ENCODE peak calls at places on chromosomes 3 and 15, in eight cellular contexts. G is mucosa of descending colon; O is T-cell; C is NCI-H1092 treated with DMSO at 0.1 percent for 48 hours; P is NCI-H2227 treated with DMSO at 0.1 percent for 48 hours; U is GM23338; T is T47D; A is stimulated activated CD8-positive, alpha-beta memory T cell treated with anti-CD3 and anti-CD28 coated beads, Interleukin-4, amount 100 ng/mL, for 1 hour. Q is an unnamed sample.

GRCh38 chr15:99340347-99340746 is 89.1 kb downstream of the LRRC28 start:
- DNase-seq in G (no peak), O (no peak), C (no peak), P (no peak), U (no peak), T (no peak), A (no peak), Q (no peak)

GRCh38 chr3:140223631-140224030 is 288.6 kb downstream of the CLSTN2 start:
- DNase-seq in G (no peak), O (no peak), C (no peak), P (no peak), U (no peak), T (no peak), A (no peak), Q (no peak)

GRCh38 chr15:80934761-80935221 is 54.8 kb downstream of the MESD start:
- DNase-seq in G (no peak), O (no peak), C (no peak), P (no peak), U (peak; percentile 59), T (no peak), A (no peak), Q (peak; percentile 97)

GRCh38 chr3:64939747-64940450 is 252.1 kb upstream of the ADAMTS9 start:
- DNase-seq in G (peak; percentile 30), O (no peak), C (no peak), P (no peak), U (no peak), T (no peak), A (no peak), Q (no peak)

GRCh38 chr15:36605626-36606263 is 26.3 kb downstream of the CDIN1 start:
- DNase-seq in G (no peak), O (no peak), C (peak; percentile 0), P (no peak), U (no peak), T (no peak), A (no peak), Q (no peak)

GRCh38 chr15:41429003-41429890 is 12.4 kb downstream of the RTF1 start:
- DNase-seq in G (peak; percentile 41), O (no peak), C (no peak), P (no peak), U (no peak), T (no peak), A (no peak), Q (no peak)

GRCh38 chr15:77406846-77407245 is 13.1 kb downstream of the PEAK1 start:
- DNase-seq in G (no peak), O (no peak), C (no peak), P (no peak), U (no peak), T (no peak), A (no peak), Q (no peak)

GRCh38 chr3:72797773-72798543 is 50.3 kb downstream of the SHQ1 start:
- DNase-seq in G (peak; percentile 30), O (no peak), C (peak; percentile 93), P (peak; percentile 65), U (peak; percentile 45), T (no peak), A (no peak), Q (peak; percentile 59)

GRCh38 chr3:30548605-30549004 is 57.8 kb upstream of the TGFBR2 start:
- DNase-seq in G (no peak), O (no peak), C (no peak), P (no peak), U (peak; percentile 59), T (no peak), A (no peak), Q (peak; percentile 44)

GRCh38 chr3:46848271-46849097 is 14.8 kb downstream of the MYL3 start:
- DNase-seq in G (no peak), O (no peak), C (no peak), P (no peak), U (peak; percentile 87), T (no peak), A (no peak), Q (peak; percentile 93)

GRCh38 chr15:69044899-69045298 is 30.4 kb downstream of the NOX5 start:
- DNase-seq in G (no peak), O (no peak), C (no peak), P (no peak), U (no peak), T (no peak), A (no peak), Q (peak; percentile 84)

GRCh38 chr3:89025185-89025584 is 82.2 kb upstream of the EPHA3 start:
- DNase-seq in G (no peak), O (no peak), C (no peak), P (no peak), U (no peak), T (no peak), A (no peak), Q (no peak)

GRCh38 chr3:170751083-170751893 is 118.7 kb downstream of the RPL22L1 start:
- DNase-seq in G (no peak), O (no peak), C (no peak), P (no peak), U (no peak), T (peak; percentile 37), A (no peak), Q (peak; percentile 40)

GRCh38 chr3:52707585-52707984 is 1.7 kb downstream of the SPCS1 start:
- DNase-seq in G (no peak), O (no peak), C (no peak), P (no peak), U (no peak), T (no peak), A (no peak), Q (no peak)

GRCh38 chr15:101126618-101127502 is 125.0 kb downstream of the CHSY1 start:
- DNase-seq in G (no peak), O (no peak), C (no peak), P (peak; percentile 71), U (no peak), T (no peak), A (no peak), Q (peak; percentile 59)

GRCh38 chr15:26294062-26294689 is 431.0 kb upstream of the ATP10A start:
- DNase-seq in G (no peak), O (no peak), C (peak; percentile 86), P (no peak), U (peak; percentile 73), T (no peak), A (no peak), Q (peak; percentile 85)

GRCh38 chr3:180680097-180680430 is 775 bp upstream of the CCDC39 start:
- DNase-seq in G (no peak), O (no peak), C (peak; percentile 59), P (peak; percentile 89), U (peak; percentile 71), T (no peak), A (no peak), Q (peak; percentile 75)

GRCh38 chr3:126666600-126667528 is 11.9 kb upstream of the TXNRD3 start:
- DNase-seq in G (no peak), O (no peak), C (no peak), P (no peak), U (no peak), T (no peak), A (no peak), Q (no peak)

GRCh38 chr15:61839541-61839940 is 220.7 kb downstream of the VPS13C start:
- DNase-seq in G (no peak), O (no peak), C (no peak), P (no peak), U (no peak), T (no peak), A (no peak), Q (no peak)

GRCh38 chr3:178369811-178370210 is 166.4 kb upstream of the KCNMB2 start:
- DNase-seq in G (no peak), O (no peak), C (no peak), P (no peak), U (no peak), T (no peak), A (no peak), Q (no peak)

GRCh38 chr15:89794627-89795241 is 18.6 kb downstream of the MESP2 start:
- DNase-seq in G (no peak), O (no peak), C (peak; percentile 4), P (no peak), U (no peak), T (no peak), A (no peak), Q (no peak)

GRCh38 chr3:137103739-137104138 is 146.0 kb downstream of the IL20RB start:
- DNase-seq in G (no peak), O (no peak), C (peak; percentile 25), P (no peak), U (no peak), T (no peak), A (no peak), Q (no peak)